ENCODE peak calls at places on chromosome 19, in six cellular contexts. P, X, U, O, T and D are unnamed samples.

GRCh38 chr19:12166596-12166995 is 3.7 kb downstream of the ZNF136 start:
- DNase-seq in T (no peak), O (no peak), U (no peak), X (no peak), P (no peak), D (no peak)

GRCh38 chr19:45729774-45730388 is 815 bp downstream of the FBXO46 start:
- DNase-seq in O (peak), T (no peak), U (no peak), P (peak), X (no peak), D (no peak)

GRCh38 chr19:30520735-30521479 is 148.7 kb downstream of the ZNF536 start:
- DNase-seq in T (no peak), U (no peak), X (no peak), O (no peak), P (no peak), D (no peak)

GRCh38 chr19:44847144-44848035 is 1.3 kb downstream of the NECTIN2 start:
- DNase-seq in P (peak), T (peak), O (peak), U (peak), X (peak), D (peak)

GRCh38 chr19:11098327-11098726 is 9.1 kb downstream of the LDLR start:
- DNase-seq in T (no peak), P (no peak), X (no peak), O (no peak), U (no peak), D (no peak)

GRCh38 chr19:8462601-8463000 is 17.8 kb downstream of the HNRNPM start:
- DNase-seq in O (no peak), P (no peak), T (no peak), U (no peak), X (no peak), D (no peak)

GRCh38 chr19:13861392-13861713 is 15.6 kb upstream of the NANOS3 start:
- DNase-seq in P (peak), U (no peak), O (no peak), X (no peak), T (no peak), D (no peak)

GRCh38 chr19:54084410-54084809 is 3.2 kb upstream of the TARM1 start:
- DNase-seq in O (no peak), U (no peak), X (no peak), T (no peak), P (no peak), D (no peak)

GRCh38 chr19:46478356-46478986 is 7.1 kb upstream of the PNMA8A start:
- DNase-seq in O (no peak), P (no peak), X (no peak), U (no peak), T (no peak), D (no peak)

GRCh38 chr19:17420267-17420924 is 549 bp downstream of the MVB12A start:
- DNase-seq in X (peak), P (peak), U (peak), T (peak), O (peak), D (peak)

GRCh38 chr19:18020212-18021067 is 12.5 kb downstream of the ARRDC2 start:
- DNase-seq in U (peak), T (peak), X (peak), P (peak), O (peak), D (peak)

GRCh38 chr19:13965926-13966683 is 13.8 kb downstream of the DCAF15 start:
- DNase-seq in P (no peak), T (no peak), X (no peak), O (no peak), U (no peak), D (no peak)

GRCh38 chr19:7975037-7975436 is 30.4 kb downstream of the ELAVL1 start:
- DNase-seq in U (no peak), O (no peak), P (no peak), X (no peak), T (peak), D (no peak)

GRCh38 chr19:1035998-1036621 is 3.8 kb upstream of the ABCA7 start:
- DNase-seq in U (no peak), P (no peak), O (no peak), X (no peak), T (no peak), D (no peak)
- TF ChIP-seq CTCF in U (no peak), P (no peak), O (no peak), X (no peak), T (no peak), D (no peak)

DNA sequence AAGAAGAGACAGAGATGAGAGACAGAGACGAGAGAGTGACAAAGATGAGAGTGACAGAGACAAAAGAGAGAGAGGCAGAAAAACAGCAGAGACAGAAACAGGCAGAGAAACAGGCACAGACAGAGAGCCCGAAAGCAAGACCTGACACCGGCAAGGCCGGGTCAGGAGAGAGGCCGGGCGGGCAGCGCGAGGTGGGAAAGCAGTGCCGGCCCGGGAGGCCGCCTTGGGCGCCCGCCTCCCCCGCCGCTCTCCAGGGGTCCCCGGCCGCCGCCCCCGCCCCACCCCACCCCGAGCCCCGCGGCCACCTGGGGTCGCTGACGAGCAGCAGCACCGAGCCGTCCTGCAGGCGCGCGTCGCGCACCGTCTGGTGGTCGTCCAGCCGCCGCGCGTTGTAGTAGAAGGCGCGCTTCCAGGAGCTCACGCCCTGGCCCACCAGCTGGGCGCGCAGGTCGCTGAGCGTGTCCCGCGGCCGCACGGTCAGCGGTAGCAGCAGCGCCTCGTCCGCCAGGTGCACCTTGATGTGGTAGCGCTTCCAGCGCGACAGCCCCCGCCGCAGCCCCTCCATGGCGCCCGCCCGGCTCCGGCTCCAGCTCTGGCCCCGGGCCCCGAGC is at the start of gene TINCR:
- DNase-seq in P (no peak), U (no peak), T (no peak), X (no peak), O (no peak), D (no peak)
- H3K4me3 ChIP-seq in P (no peak), U (peak), T (peak), X (no peak), O (peak), D (peak)

GRCh38 chr19:6551607-6552450 is 21.0 kb downstream of the TNFSF9 start:
- DNase-seq in X (no peak), O (no peak), U (no peak), P (no peak), T (peak), D (no peak)

GRCh38 chr19:6556043-6556449 is 25.2 kb downstream of the TNFSF9 start:
- DNase-seq in X (no peak), T (no peak), P (no peak), U (no peak), O (no peak), D (no peak)

GRCh38 chr19:6551091-6551490 is 20.3 kb downstream of the TNFSF9 start:
- DNase-seq in P (no peak), T (no peak), O (no peak), X (no peak), U (no peak), D (no peak)

DNA sequence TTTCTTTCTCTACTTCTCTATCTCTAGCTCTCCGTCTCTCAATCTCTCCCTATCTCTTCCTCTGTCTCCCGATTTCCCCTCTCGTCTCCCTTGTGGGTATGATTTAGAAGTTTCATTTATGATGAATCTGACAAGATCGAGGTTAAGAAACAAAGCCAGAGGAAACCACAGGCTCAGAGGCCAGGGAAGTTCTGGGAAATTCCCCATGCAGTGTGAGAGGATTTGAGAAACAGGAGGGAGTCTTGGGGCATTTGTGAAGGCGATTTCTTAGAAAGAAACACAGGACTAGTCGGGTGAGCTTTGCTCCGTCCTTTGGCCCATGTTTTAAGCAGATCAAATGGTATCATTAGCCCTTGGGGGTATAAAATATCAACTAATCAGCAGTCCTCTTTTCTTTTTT is 25.7 kb downstream of the TNFSF9 start:
- DNase-seq in T (no peak), X (no peak), O (no peak), U (no peak), P (no peak), D (no peak)
- TF ChIP-seq CTCF in T (no peak), X (no peak), O (no peak), U (no peak), P (no peak), D (no peak)

DNA sequence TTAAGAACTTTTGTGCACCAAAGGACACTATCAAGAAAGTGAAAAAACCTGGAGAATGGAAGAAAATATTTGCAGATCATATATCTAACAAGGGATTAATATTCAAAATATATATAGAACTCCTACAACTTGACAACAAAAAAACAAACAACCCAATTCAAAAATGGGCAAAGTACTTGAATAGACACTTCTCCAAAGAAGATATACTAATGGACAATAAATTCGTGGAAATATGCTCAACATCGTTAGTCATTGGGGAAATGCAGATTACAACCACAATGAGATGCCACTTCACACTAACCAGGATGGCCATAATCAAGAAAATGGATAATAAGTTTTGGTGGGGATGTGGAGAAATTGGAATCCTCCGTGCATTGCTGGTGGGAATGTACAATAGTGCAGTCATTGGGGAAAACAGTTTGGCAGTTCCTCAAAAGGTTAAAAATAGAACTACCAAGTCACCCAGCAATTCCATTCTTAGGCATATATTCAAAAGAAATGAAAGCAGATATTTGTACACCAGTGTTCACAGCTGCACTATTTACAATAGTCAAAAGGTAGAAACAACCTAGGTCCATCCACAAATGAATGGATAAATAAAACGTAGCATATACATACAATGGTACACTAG is 2.2 kb upstream of the LSR start:
- DNase-seq in T (no peak), O (no peak), U (no peak), P (no peak), X (no peak), D (no peak)
- H3K4me3 ChIP-seq in T (no peak), O (no peak), U (no peak), P (no peak), X (no peak), D (no peak)

GRCh38 chr19:4830768-4831265 is 695 bp downstream of the TICAM1 start:
- DNase-seq in P (no peak), O (no peak), T (no peak), U (no peak), X (no peak), D (no peak)
- TF ChIP-seq CTCF in P (no peak), O (no peak), T (no peak), U (no peak), X (no peak), D (no peak)

GRCh38 chr19:55312621-55313117 is 12.5 kb downstream of the TMEM150B start:
- DNase-seq in X (no peak), U (no peak), O (no peak), P (no peak), T (no peak), D (no peak)
- H3K4me3 ChIP-seq in X (no peak), U (no peak), O (no peak), P (no peak), T (no peak), D (no peak)

DNA sequence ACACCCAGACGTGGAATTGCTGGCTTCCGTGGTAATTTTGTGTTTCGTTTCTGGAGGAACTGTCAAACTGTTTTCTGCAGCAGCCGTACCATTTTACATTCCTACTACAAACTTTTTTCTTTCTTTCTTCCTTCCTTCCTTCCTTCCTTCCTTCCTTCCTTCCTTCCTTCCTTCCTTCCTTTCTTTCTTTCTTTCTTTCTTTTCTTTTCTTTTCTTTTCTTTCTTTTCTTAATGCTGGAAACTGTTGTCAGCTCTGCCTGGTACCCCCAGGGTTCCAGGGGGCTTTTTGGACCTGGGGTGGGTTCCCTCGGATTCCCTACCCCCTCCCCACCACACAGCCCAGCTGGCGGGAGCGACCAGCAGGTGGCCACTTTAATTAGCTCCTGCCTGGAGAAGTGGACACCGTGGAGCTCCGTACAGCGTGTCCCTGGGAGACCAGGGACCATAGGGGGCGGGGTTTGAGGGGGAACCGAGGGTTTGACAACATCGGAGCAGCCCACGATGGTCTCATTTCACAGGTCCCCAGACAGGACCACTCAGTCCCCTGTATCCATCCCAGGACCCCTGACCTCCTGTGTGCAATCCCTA is 24.4 kb downstream of the CELF5 start:
- DNase-seq in O (no peak), T (no peak), X (no peak), P (no peak), U (no peak), D (no peak)
- TF ChIP-seq CTCF in O (no peak), T (no peak), X (no peak), P (no peak), U (no peak), D (no peak)

GRCh38 chr19:40054632-40055031 is 1.4 kb downstream of the ZNF780B start:
- DNase-seq in O (no peak), P (no peak), U (no peak), T (no peak), X (no peak), D (no peak)
- H3K4me3 ChIP-seq in O (no peak), P (no peak), U (no peak), T (no peak), X (peak), D (peak)